ENCODE peak calls at places on chromosomes 4 and X, in nine cellular contexts. D is stomach; Q is cardiac muscle cell; P is CD8-positive, alpha-beta T cell; X is GM23248; V is hepatocyte; E is colonic mucosa; O is pancreas; M is BE2C. G is an unnamed sample.

GRCh38 chr4:97105716-97106115 is 1037.6 kb downstream of the STPG2 start:
- DNase-seq in D (no peak), Q (no peak), P (no peak), X (no peak), V (no peak), E (no peak), O (no peak), M (no peak), G (no peak)

GRCh38 chrX:46758956-46759644 is at the start of gene SLC9A7:
- DNase-seq in D (peak; percentile 84), Q (peak; percentile 80), P (peak; percentile 71), X (peak; percentile 83), V (peak; percentile 76), E (peak; percentile 76), O (peak; percentile 74), M (peak; percentile 75), G (peak; percentile 72)

GRCh38 chr4:179595671-179596410 is 2153.6 kb upstream of the AGA start:
- DNase-seq in D (no peak), Q (no peak), P (no peak), X (peak; percentile 1), V (no peak), E (no peak), O (no peak), M (no peak), G (no peak)

GRCh38 chrX:73830489-73831414 is 267.8 kb downstream of the CHIC1 start:
- DNase-seq in D (no peak), Q (no peak), P (no peak), X (no peak), V (no peak), E (no peak), O (no peak), M (no peak), G (no peak)

GRCh38 chr4:156958276-156959074 is 13.1 kb downstream of the PDGFC start:
- DNase-seq in D (no peak), Q (no peak), P (no peak), X (peak; percentile 63), V (no peak), E (no peak), O (no peak), M (no peak), G (no peak)

GRCh38 chrX:17082831-17083230 is 136.4 kb downstream of the REPS2 start:
- DNase-seq in D (no peak), Q (no peak), P (no peak), X (peak; percentile 25), V (peak; percentile 14), E (no peak), O (no peak), M (no peak), G (no peak)

GRCh38 chr4:141912831-141913230 is 276.4 kb downstream of the IL15 start:
- DNase-seq in D (peak; percentile 54), Q (peak; percentile 83), P (no peak), X (no peak), V (peak; percentile 14), E (peak; percentile 36), O (no peak), M (peak; percentile 92), G (no peak)

GRCh38 chrX:34365482-34365881 is 233.4 kb upstream of the FAM47A start:
- DNase-seq in D (no peak), Q (peak; percentile 61), P (no peak), X (peak; percentile 26), V (peak; percentile 43), E (no peak), O (no peak), M (no peak), G (no peak)

GRCh38 chr4:158788608-158789007 is 19.8 kb downstream of the FNIP2 start:
- DNase-seq in D (no peak), Q (no peak), P (no peak), X (no peak), V (no peak), E (no peak), O (no peak), M (no peak), G (no peak)

GRCh38 chrX:54561622-54562021 is 31.6 kb downstream of the GNL3L start:
- DNase-seq in D (no peak), Q (no peak), P (no peak), X (no peak), V (no peak), E (no peak), O (no peak), M (no peak), G (no peak)

GRCh38 chr4:128452415-128452814 is 164.8 kb upstream of the PGRMC2 start:
- DNase-seq in D (no peak), Q (no peak), P (no peak), X (peak; percentile 25), V (no peak), E (no peak), O (no peak), M (no peak), G (no peak)

GRCh38 chr4:151322565-151322964 is 2.8 kb downstream of the SH3D19 start:
- DNase-seq in D (no peak), Q (no peak), P (no peak), X (peak; percentile 50), V (no peak), E (no peak), O (no peak), M (no peak), G (no peak)

GRCh38 chr4:103996059-103996458 is 276.3 kb upstream of the TACR3 start:
- DNase-seq in D (no peak), Q (no peak), P (no peak), X (no peak), V (peak; percentile 18), E (no peak), O (no peak), M (peak; percentile 8), G (no peak)

GRCh38 chr4:93187441-93187840 is 641.1 kb upstream of the ATOH1 start:
- DNase-seq in D (no peak), Q (no peak), P (no peak), X (no peak), V (no peak), E (no peak), O (no peak), M (no peak), G (no peak)

GRCh38 chrX:131812847-131813825 is 210.0 kb upstream of the STK26 start:
- DNase-seq in D (peak; percentile 76), Q (no peak), P (peak; percentile 69), X (peak; percentile 18), V (no peak), E (peak; percentile 81), O (peak; percentile 81), M (no peak), G (peak; percentile 66)

GRCh38 chrX:68685722-68686683 is 38.5 kb downstream of the STARD8 start:
- DNase-seq in D (no peak), Q (peak; percentile 19), P (no peak), X (peak; percentile 67), V (peak; percentile 47), E (no peak), O (peak; percentile 25), M (peak; percentile 18), G (peak; percentile 41)

GRCh38 chrX:39527045-39527444 is 570.7 kb downstream of the BCOR start:
- DNase-seq in D (no peak), Q (no peak), P (no peak), X (peak; percentile 71), V (no peak), E (no peak), O (no peak), M (no peak), G (no peak)

DNA sequence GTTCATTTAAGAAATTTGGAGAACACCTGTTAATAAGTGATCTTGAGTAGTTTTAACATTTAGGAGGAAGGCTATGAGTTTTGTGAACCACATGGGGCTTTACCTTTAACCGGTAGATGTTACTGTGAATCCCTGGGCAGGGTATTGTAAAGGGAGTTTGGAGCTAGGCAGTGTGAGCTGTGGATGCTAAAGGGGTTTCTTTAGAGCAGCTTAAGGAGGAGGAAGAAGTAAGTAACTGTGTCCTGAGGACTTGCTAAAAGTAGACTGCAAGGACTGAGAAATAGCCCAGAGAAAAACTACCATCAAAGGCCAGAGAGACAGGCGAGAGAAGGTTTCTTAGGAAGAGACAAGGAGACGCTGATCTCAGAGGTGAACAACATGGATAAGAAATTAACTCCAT is 5.6 kb downstream of the RHOH start:
- DNase-seq in D (no peak), Q (no peak), P (no peak), X (no peak), V (no peak), E (no peak), O (no peak), M (no peak), G (no peak)
- H3K4me1 ChIP-seq in D (no peaks in the 10 kb centered on the region), Q (peaks cover 6% of the 10 kb centered on the region), P (peaks cover 23% of the 10 kb centered on the region), X (no peaks in the 10 kb centered on the region), V (peaks cover 7% of the 10 kb centered on the region), E (no peaks in the 10 kb centered on the region), O (no peaks in the 10 kb centered on the region), M (no peaks in the 10 kb centered on the region), G (no peaks in the 10 kb centered on the region)

DNA sequence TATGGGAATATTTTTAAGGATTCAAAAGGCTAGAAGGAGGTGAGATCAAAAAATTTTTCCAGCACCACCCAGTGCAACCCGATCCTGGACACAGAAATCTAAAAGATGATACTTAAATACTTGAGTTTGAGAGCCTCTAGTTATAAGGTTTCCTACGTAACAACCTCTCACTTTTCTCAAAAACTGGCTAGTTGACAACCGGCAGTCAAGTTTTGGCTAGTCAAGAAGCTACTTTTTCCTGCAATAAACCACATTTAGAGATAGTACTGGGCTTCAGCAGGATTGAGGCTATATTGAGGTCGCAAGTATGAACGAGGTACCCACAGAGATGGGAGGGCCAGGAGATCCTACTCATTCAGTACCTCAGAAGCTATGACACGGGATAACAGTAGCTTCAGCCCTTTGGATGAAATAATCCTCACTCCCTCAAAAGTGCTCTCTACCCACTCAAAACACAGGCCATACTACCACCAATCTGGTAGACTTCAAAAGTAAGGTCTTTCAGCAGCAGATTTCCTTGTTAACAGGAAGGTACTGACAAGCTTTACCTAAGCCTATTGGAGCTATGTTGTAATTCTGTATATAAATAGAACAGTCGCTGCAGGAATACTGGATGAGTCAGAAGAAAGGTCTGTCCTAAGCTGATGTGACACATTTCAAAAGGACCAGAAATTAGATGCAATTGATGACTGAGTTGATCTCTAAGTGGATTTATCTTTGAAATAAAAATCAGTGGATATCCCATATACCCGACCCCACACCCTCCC is 1.5 kb upstream of the TSPAN5 start:
- DNase-seq in D (no peak), Q (no peak), P (no peak), X (peak; percentile 74), V (peak; percentile 61), E (no peak), O (no peak), M (no peak), G (no peak)
- H3K4me1 ChIP-seq in D (peaks cover 61% of the 10 kb centered on the region), Q (peaks cover 20% of the 10 kb centered on the region), P (peaks cover 70% of the 10 kb centered on the region), X (peaks cover 37% of the 10 kb centered on the region), V (peaks cover 17% of the 10 kb centered on the region), E (no peaks in the 10 kb centered on the region), O (peaks cover 11% of the 10 kb centered on the region), M (no peaks in the 10 kb centered on the region), G (peaks cover 18% of the 10 kb centered on the region)

GRCh38 chr4:2416564-2417195 is 1.8 kb downstream of the ZFYVE28 start:
- DNase-seq in D (peak; percentile 45), Q (peak; percentile 22), P (no peak), X (peak; percentile 59), V (no peak), E (peak; percentile 70), O (no peak), M (no peak), G (peak; percentile 35)
- H3K4me1 ChIP-seq in D (peaks cover 56% of the 10 kb centered on the region), Q (peaks cover 13% of the 10 kb centered on the region), P (peaks cover 65% of the 10 kb centered on the region), X (peaks cover 19% of the 10 kb centered on the region), V (peaks cover 35% of the 10 kb centered on the region), E (peaks cover 26% of the 10 kb centered on the region), O (peaks cover 5% of the 10 kb centered on the region), M (no peaks in the 10 kb centered on the region), G (peaks cover 40% of the 10 kb centered on the region)

DNA sequence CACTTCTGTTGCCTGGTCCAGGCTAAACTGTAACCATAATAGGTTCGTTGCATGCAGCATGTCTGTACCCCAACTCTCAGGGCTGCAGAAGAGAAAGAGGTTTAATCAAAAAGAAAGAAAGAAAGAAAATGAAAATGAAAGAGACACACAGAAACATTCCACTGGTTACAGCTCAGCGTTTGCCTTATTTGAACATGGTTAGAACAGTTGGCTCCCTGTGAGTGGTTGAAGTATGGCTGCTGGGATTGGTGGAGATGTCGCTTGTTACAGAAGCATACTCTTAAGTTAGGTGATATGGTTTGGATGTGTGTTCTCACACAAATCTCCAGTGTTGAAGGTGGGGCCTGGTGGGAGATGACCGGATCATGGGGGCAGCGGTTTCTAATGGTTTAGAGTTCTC is 36.3 kb downstream of the ARSD start:
- DNase-seq in D (no peak), Q (no peak), P (no peak), X (no peak), V (no peak), E (no peak), O (no peak), M (no peak), G (no peak)
- H3K4me1 ChIP-seq in D (peaks cover 61% of the 10 kb centered on the region), Q (peaks cover 33% of the 10 kb centered on the region), P (no peaks in the 10 kb centered on the region), X (no peaks in the 10 kb centered on the region), V (peaks cover 67% of the 10 kb centered on the region), E (peaks cover 8% of the 10 kb centered on the region), O (peaks cover 46% of the 10 kb centered on the region), M (no peaks in the 10 kb centered on the region), G (no peaks in the 10 kb centered on the region)